ENCODE peak calls at places on chromosome 20, in five cellular contexts. K is AG04450, E is cardiac muscle cell, R is mucosa of descending colon, C is fibroblast of pulmonary artery. J is an unnamed sample.

GRCh38 chr20:38123021-38123587 is 42.0 kb downstream of the TGM2 start:
- DNase-seq in K (no peak), E (no peak), R (no peak), C (peak), J (no peak)

GRCh38 chr20:63043348-63044203 is 36.8 kb upstream of the BHLHE23 start:
- DNase-seq in K (no peak), E (no peak), C (no peak), R (peak), J (no peak)

GRCh38 chr20:664151-664550 is 11.2 kb upstream of the SRXN1 start:
- DNase-seq in E (no peak), C (no peak), K (no peak), R (no peak), J (no peak)

GRCh38 chr20:39123161-39123560 is 161.0 kb downstream of the DHX35 start:
- DNase-seq in E (no peak), C (no peak), R (no peak), K (no peak), J (no peak)

GRCh38 chr20:37745553-37745952 is 51.7 kb downstream of the CTNNBL1 start:
- DNase-seq in K (no peak), E (no peak), C (no peak), R (no peak), J (no peak)

GRCh38 chr20:12153616-12154015 is 235.9 kb downstream of the BTBD3 start:
- DNase-seq in E (no peak), K (peak), C (peak), R (no peak), J (peak)

GRCh38 chr20:41618807-41619294 is 674 bp upstream of the CHD6 start:
- DNase-seq in C (no peak), K (no peak), E (no peak), R (no peak), J (no peak)

GRCh38 chr20:6122873-6123649 is at the start of gene FERMT1:
- DNase-seq in E (peak), K (no peak), R (peak), C (peak), J (peak)

GRCh38 chr20:13158339-13158738 is 62.7 kb upstream of the ISM1 start:
- DNase-seq in C (no peak), E (no peak), K (no peak), R (no peak), J (no peak)

GRCh38 chr20:24102290-24102689 is 113.7 kb upstream of the GGTLC1 start:
- DNase-seq in R (no peak), E (peak), K (no peak), C (peak), J (peak)

GRCh38 chr20:57467742-57468141 is 57.2 kb downstream of the CTCFL start:
- DNase-seq in E (no peak), C (no peak), K (no peak), R (peak), J (no peak)

GRCh38 chr20:25195962-25196700 is 619 bp downstream of the ENTPD6 start:
- DNase-seq in E (peak), K (no peak), C (no peak), R (peak), J (peak)

GRCh38 chr20:24148372-24148771 is 159.8 kb upstream of the GGTLC1 start:
- DNase-seq in E (no peak), C (no peak), R (no peak), K (no peak), J (no peak)

GRCh38 chr20:34600892-34601653 is 42.6 kb downstream of the MAP1LC3A start:
- DNase-seq in C (no peak), E (no peak), K (no peak), R (no peak), J (no peak)

GRCh38 chr20:5827098-5827853 is 77.1 kb downstream of the SHLD1 start:
- DNase-seq in K (no peak), R (no peak), C (no peak), E (no peak), J (no peak)

GRCh38 chr20:112396-112795 is 24.9 kb downstream of the DEFB125 start:
- DNase-seq in E (no peak), K (no peak), R (no peak), C (no peak), J (peak)

GRCh38 chr20:53658973-53659372 is 65.3 kb upstream of the ZNF217 start:
- DNase-seq in C (no peak), E (no peak), K (no peak), R (no peak), J (peak)

GRCh38 chr20:8855315-8855714 is 213.6 kb upstream of the PLCB4 start:
- DNase-seq in R (no peak), K (no peak), E (no peak), C (peak), J (peak)

GRCh38 chr20:2585811-2586210 is 49.4 kb downstream of the TMC2 start:
- DNase-seq in E (no peak), K (peak), C (peak), R (no peak), J (peak)

DNA sequence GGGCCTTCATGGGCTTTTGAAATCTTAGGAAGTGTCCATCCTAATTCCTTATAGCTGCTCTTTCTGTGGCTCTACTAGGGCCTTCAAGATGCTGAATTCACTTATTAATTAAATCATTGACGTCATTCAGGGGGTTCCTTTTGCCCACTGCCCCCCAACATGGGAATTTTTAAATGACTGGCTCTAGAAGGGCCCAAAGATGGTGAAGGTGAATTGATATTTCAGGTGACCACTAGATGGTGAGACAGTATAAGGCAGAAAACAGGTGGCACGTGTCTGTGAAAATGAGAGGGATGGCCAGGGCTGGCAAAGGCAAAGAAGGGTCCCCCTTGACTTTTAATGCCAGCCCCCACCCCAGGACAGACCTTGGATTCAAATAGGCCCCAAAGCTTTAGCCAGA is 11.8 kb downstream of the GNAS start:
- DNase-seq in K (no peak), C (no peak), R (no peak), E (no peak), J (peak)
- TF ChIP-seq CTCF in K (peak), C (no peak), R (no peak), E (no peak), J (peak)

GRCh38 chr20:50720582-50720981 is 10.8 kb upstream of the PARD6B start:
- DNase-seq in C (no peak), R (no peak), K (no peak), E (no peak), J (no peak)
- TF ChIP-seq CTCF in C (no peak), R (no peak), K (no peak), E (no peak), J (no peak)

GRCh38 chr20:44384423-44385027 is 29.0 kb downstream of the HNF4A start:
- DNase-seq in C (peak), K (peak), E (peak), R (peak), J (peak)
- TF ChIP-seq CTCF in C (peak), K (peak), E (peak), R (peak), J (peak)

DNA sequence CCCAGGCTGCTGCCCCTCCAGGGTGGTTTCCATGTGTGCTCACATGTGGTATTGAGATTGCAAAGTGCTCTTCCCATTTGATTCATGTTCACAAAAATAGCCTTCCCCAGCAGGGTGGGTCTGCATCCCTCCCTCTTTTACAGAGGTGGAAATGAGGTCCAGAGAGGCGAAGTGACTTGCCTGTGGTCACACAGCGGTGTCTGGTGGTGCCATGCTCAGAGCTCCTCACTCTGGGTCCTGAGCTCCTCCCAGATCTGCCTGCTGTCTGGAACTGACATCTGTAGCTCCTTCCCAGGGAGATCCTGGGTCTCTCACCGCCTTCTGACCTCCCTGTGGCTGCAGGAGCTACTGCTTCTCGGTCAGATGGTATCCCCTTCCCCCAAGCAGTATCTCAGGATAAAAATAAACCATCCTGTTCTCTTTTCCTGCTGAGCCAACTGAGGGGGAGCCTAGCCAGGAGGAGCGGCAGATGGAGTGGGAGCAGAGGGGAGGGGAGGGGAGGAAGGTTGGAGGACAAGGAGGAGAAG is 11.9 kb downstream of the CD40 start:
- DNase-seq in C (no peak), E (peak), K (no peak), R (no peak), J (no peak)
- TF ChIP-seq CTCF in C (no peak), E (no peak), K (no peak), R (no peak), J (no peak)

GRCh38 chr20:14193885-14194284 is 143.5 kb downstream of the FLRT3 start:
- DNase-seq in R (no peak), K (no peak), E (no peak), C (peak), J (peak)
- TF ChIP-seq CTCF in R (no peak), K (peak), E (no peak), C (peak), J (no peak)

GRCh38 chr20:44576297-44576696 is 6.1 kb upstream of the PKIG start:
- DNase-seq in C (peak), K (no peak), R (no peak), E (no peak), J (peak)
- TF ChIP-seq CTCF in C (peak), K (peak), R (no peak), E (peak), J (no peak)

DNA sequence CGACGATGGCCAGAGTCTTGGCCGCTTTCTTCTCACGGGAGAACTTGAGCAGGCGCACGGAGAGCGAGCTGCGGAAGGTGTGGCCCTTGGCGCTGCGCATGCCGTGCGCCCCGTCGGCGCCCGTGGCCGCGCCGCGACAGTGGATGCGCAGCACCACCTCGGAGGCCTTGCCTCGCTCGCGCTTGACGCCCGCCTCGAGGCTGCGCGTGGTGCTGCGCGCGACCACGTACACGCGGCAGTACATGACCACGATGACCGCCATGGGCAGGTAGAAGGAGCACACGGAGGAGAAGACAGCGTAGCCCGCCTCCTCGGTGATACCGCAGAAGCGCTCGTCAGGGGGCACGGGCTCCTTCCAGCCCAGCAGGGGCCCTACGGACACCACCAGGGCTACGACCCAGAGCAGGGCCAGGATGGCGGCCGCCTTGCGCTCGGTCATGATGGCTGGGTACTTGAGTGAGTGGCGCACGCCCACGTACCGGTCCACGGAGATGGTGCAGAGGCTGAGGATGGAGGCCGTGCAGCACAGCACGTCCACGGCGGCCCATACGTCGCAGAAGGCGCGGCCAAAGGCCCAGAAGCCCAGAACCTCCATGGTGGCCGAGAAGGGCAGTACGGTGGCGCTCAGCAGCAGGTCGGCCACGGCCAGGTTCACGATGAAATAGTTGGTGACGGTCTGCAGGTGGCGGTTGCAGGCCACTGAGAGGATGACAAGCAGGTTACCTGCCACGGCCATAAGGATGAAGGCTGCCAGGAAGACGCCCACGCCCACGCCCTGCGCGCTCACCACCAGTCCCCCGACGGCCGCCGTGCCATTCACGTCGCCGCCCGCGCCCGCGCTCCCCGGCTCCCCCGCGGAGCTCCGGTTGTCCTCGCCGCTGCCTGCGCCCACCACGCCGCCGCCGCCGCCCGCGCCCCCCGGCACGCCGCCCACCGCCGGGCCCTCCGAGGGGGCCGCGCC is 232.8 kb upstream of the RNF24 start:
- DNase-seq in K (no peak), C (no peak), E (no peak), R (no peak), J (no peak)
- TF ChIP-seq CTCF in K (no peak), C (no peak), E (no peak), R (no peak), J (no peak)